ENCODE peak calls at places on chromosomes 11 and 22, in four cellular contexts. L is AG04450; I is effector memory CD4-positive, alpha-beta T cell; E is vagina. O is an unnamed sample.

GRCh38 chr22:35152316-35152715 is 86.4 kb downstream of the ISX start:
- DNase-seq in L (no peak), I (no peak), E (no peak), O (no peak)

GRCh38 chr11:61041755-61042518 is 60.4 kb upstream of the CD5 start:
- DNase-seq in L (no peak), I (peak; percentile 81), E (no peak), O (no peak)

GRCh38 chr11:79046365-79046764 is 394.5 kb downstream of the TENM4 start:
- DNase-seq in L (no peak), I (no peak), E (no peak), O (no peak)

GRCh38 chr22:46936378-46936916 is 174.0 kb downstream of the TBC1D22A start:
- DNase-seq in L (no peak), I (no peak), E (no peak), O (no peak)

GRCh38 chr11:15114501-15115475 is at the start of gene INSC:
- DNase-seq in L (no peak), I (no peak), E (no peak), O (no peak)

GRCh38 chr22:26770624-26771023 is 113.2 kb downstream of the MIAT start:
- DNase-seq in L (no peak), I (no peak), E (no peak), O (no peak)

GRCh38 chr11:57491371-57492061 is 24.0 kb downstream of the SLC43A1 start:
- DNase-seq in L (no peak), I (no peak), E (no peak), O (no peak)

GRCh38 chr11:76654980-76655379 is 15.6 kb downstream of the LRRC32 start:
- DNase-seq in L (no peak), I (no peak), E (no peak), O (no peak)

GRCh38 chr11:46669606-46670243 is 30.7 kb downstream of the ARHGAP1 start:
- DNase-seq in L (no peak), I (no peak), E (no peak), O (no peak)

GRCh38 chr22:35637254-35637653 is 11.0 kb upstream of the APOL6 start:
- DNase-seq in L (no peak), I (no peak), E (no peak), O (no peak)

GRCh38 chr11:61071208-61071681 is 31.0 kb upstream of the CD5 start:
- DNase-seq in L (no peak), I (peak; percentile 54), E (no peak), O (no peak)

GRCh38 chr22:40560551-40560950 is 76.0 kb downstream of the MRTFA start:
- DNase-seq in L (peak; percentile 3), I (no peak), E (no peak), O (no peak)

GRCh38 chr11:120089036-120090001 is 48.6 kb downstream of the TRIM29 start:
- DNase-seq in L (no peak), I (no peak), E (no peak), O (no peak)

GRCh38 chr11:46491661-46492331 is 100.2 kb upstream of the CHRM4 start:
- DNase-seq in L (no peak), I (no peak), E (no peak), O (no peak)

GRCh38 chr11:116733386-116733755 is 39.4 kb downstream of the BUD13 start:
- DNase-seq in L (no peak), I (no peak), E (peak; percentile 14), O (no peak)

GRCh38 chr11:61683961-61684869 is 4.0 kb downstream of the DAGLA start:
- DNase-seq in L (no peak), I (peak; percentile 31), E (no peak), O (no peak)

GRCh38 chr22:49897015-49897684 is 21.1 kb downstream of the ALG12 start:
- DNase-seq in L (no peak), I (no peak), E (no peak), O (no peak)

GRCh38 chr11:80727315-80727714 is 1286.5 kb upstream of the TENM4 start:
- DNase-seq in L (no peak), I (no peak), E (no peak), O (peak; percentile 27)

GRCh38 chr11:332651-333480 is 12.2 kb upstream of the IFITM3 start:
- DNase-seq in L (no peak), I (no peak), E (no peak), O (no peak)

GRCh38 chr22:31400023-31400397 is 606 bp downstream of the DRG1 start:
- DNase-seq in L (no peak), I (no peak), E (no peak), O (no peak)

GRCh38 chr11:85759915-85760314 is 51.0 kb downstream of the SYTL2 start:
- DNase-seq in L (peak; percentile 76), I (no peak), E (no peak), O (no peak)

GRCh38 chr11:118610220-118610772 is 2.9 kb downstream of the PHLDB1 start:
- DNase-seq in L (no peak), I (no peak), E (no peak), O (no peak)

GRCh38 chr11:119785131-119785530 is 56.1 kb upstream of the NECTIN1 start:
- DNase-seq in L (no peak), I (no peak), E (no peak), O (no peak)

GRCh38 chr22:38347944-38348750 is 30.9 kb upstream of the CSNK1E start:
- DNase-seq in L (no peak), I (no peak), E (peak; percentile 96), O (no peak)

GRCh38 chr11:95363189-95363588 is 132.2 kb upstream of the SESN3 start:
- DNase-seq in L (no peak), I (no peak), E (no peak), O (no peak)

GRCh38 chr11:7512525-7513209 is 1.1 kb upstream of the PPFIBP2 start:
- DNase-seq in L (no peak), I (no peak), E (no peak), O (no peak)

GRCh38 chr11:7575841-7576451 is 62.1 kb downstream of the PPFIBP2 start:
- DNase-seq in L (no peak), I (no peak), E (no peak), O (no peak)

GRCh38 chr22:43263645-43264514 is 76.9 kb upstream of the TTLL12 start:
- DNase-seq in L (peak; percentile 15), I (peak; percentile 79), E (no peak), O (no peak)

GRCh38 chr11:123046473-123047264 is 15.3 kb downstream of the HSPA8 start:
- DNase-seq in L (no peak), I (no peak), E (no peak), O (no peak)

GRCh38 chr11:123035831-123036230 is 26.1 kb downstream of the HSPA8 start:
- DNase-seq in L (no peak), I (no peak), E (no peak), O (no peak)

GRCh38 chr11:123045101-123045500 is 16.8 kb downstream of the HSPA8 start:
- DNase-seq in L (no peak), I (no peak), E (no peak), O (no peak)

DNA sequence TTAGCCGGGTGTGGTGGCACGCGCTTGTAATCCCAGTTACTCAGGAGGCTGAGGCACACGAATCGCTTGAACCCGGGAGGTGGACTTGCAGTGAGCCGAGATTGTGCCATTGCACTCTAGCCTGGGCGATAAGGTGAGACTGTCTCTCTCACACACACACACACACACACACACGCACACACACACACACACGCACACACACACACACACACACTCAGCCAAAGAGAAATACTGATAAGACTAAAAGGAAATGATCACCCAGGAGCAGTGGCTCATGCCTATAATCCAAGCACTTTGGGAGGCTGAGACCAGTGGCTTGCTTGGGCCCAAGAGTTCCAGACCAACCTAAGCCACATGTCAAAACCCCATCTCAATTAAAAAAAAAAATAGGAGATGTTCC is 20.8 kb downstream of the HSPA8 start:
- DNase-seq in L (no peak), I (no peak), E (no peak), O (no peak)
- H3K27ac ChIP-seq in L (no peak overlapping the region), I (no peak overlapping the region), E (no peak overlapping the region), O (no peak overlapping the region)

GRCh38 chr11:99803501-99803900 is 782.8 kb downstream of the CNTN5 start:
- DNase-seq in L (no peak), I (no peak), E (no peak), O (no peak)
- H3K27ac ChIP-seq in L (no peak overlapping the region), I (no peak overlapping the region), E (no peak overlapping the region), O (no peak overlapping the region)

GRCh38 chr11:128494418-128495332 is 92.7 kb downstream of the ETS1 start:
- DNase-seq in L (no peak), I (no peak), E (no peak), O (no peak)

GRCh38 chr11:128497057-128497957 is 90.1 kb downstream of the ETS1 start:
- DNase-seq in L (peak; percentile 95), I (no peak), E (no peak), O (no peak)

GRCh38 chr11:128496684-128497056 is 90.7 kb downstream of the ETS1 start:
- DNase-seq in L (no peak), I (no peak), E (no peak), O (no peak)

GRCh38 chr11:128498846-128499245 is 88.5 kb downstream of the ETS1 start:
- DNase-seq in L (no peak), I (no peak), E (no peak), O (no peak)

DNA sequence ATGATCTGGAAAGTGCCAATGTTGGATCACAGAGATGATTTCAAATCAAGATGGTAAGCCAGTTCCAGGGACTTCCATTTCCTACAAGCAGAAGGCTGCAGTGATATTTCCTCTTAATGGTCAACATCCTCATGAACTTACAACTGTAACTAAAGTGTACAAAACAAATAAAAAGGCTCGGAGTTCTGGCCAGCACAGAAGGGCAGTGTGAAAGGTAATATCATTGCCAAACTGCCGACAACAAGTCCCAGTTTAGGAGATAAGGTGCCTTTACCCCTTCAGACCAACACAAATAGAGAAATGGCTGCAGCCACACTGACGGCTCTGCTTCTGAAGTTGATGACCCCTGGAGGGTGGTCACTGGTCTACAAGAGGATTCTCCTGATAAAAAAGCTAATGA is 91.1 kb downstream of the ETS1 start:
- DNase-seq in L (no peak), I (no peak), E (no peak), O (no peak)
- H3K27ac ChIP-seq in L (peak overlapping the region; percentile 94), I (peak overlapping the region; percentile 93), E (peak overlapping the region; percentile 69), O (no peak overlapping the region)

GRCh38 chr11:111942826-111943225 is 5.7 kb downstream of the DIXDC1 start:
- DNase-seq in L (no peak), I (no peak), E (no peak), O (no peak)
- H3K27ac ChIP-seq in L (no peak overlapping the region), I (no peak overlapping the region), E (no peak overlapping the region), O (no peak overlapping the region)

GRCh38 chr11:129248618-129249017 is 56.5 kb upstream of the ARHGAP32 start:
- DNase-seq in L (peak; percentile 21), I (no peak), E (no peak), O (no peak)

GRCh38 chr11:129249923-129250322 is 57.8 kb upstream of the ARHGAP32 start:
- DNase-seq in L (no peak), I (no peak), E (no peak), O (no peak)

GRCh38 chr11:129252621-129253020 is 60.5 kb upstream of the ARHGAP32 start:
- DNase-seq in L (no peak), I (no peak), E (no peak), O (peak; percentile 18)

GRCh38 chr11:129249351-129249750 is 57.2 kb upstream of the ARHGAP32 start:
- DNase-seq in L (peak; percentile 44), I (no peak), E (no peak), O (no peak)

GRCh38 chr11:129251067-129251466 is 58.9 kb upstream of the ARHGAP32 start:
- DNase-seq in L (no peak), I (no peak), E (no peak), O (no peak)
- H3K27ac ChIP-seq in L (no peak overlapping the region), I (no peak overlapping the region), E (no peak overlapping the region), O (no peak overlapping the region)

GRCh38 chr11:126362879-126363655 is 7.6 kb downstream of the ST3GAL4 start:
- DNase-seq in L (no peak), I (no peak), E (no peak), O (no peak)
- H3K27ac ChIP-seq in L (no peak overlapping the region), I (no peak overlapping the region), E (peak overlapping the region; percentile 39), O (no peak overlapping the region)

GRCh38 chr22:23105304-23105703 is 35.0 kb downstream of the GNAZ start:
- DNase-seq in L (no peak), I (no peak), E (no peak), O (no peak)
- H3K27ac ChIP-seq in L (no peak overlapping the region), I (no peak overlapping the region), E (no peak overlapping the region), O (no peak overlapping the region)

O was measured in iPS DF 6.9.